ENCODE peak calls at places on chromosome 9, in six cellular contexts. One of them, this sample, is unnamed.

GRCh38 chr9:23826120-23826629 is at the start of gene ELAVL2:
- DNase-seq in brain microvascular endothelial cell: peak; percentile 35
- DNase-seq in psoas muscle: peak; percentile 91
- DNase-seq in WERI-Rb-1: peak; percentile 99
- DNase-seq in tibial nerve: peak; percentile 65
- DNase-seq in neural crest cell: peak; percentile 94
- DNase-seq in this sample: peak; percentile 97

GRCh38 chr9:125626187-125626586 is 80.8 kb downstream of the MAPKAP1 start:
- DNase-seq in brain microvascular endothelial cell: no peak
- DNase-seq in psoas muscle: no peak
- DNase-seq in WERI-Rb-1: no peak
- DNase-seq in tibial nerve: no peak
- DNase-seq in neural crest cell: no peak
- DNase-seq in this sample: no peak

GRCh38 chr9:33162721-33163311 is 4.3 kb downstream of the B4GALT1 start:
- DNase-seq in brain microvascular endothelial cell: no peak
- DNase-seq in psoas muscle: peak; percentile 83
- DNase-seq in WERI-Rb-1: no peak
- DNase-seq in tibial nerve: peak; percentile 80
- DNase-seq in neural crest cell: no peak
- DNase-seq in this sample: no peak

GRCh38 chr9:93826209-93826608 is 128.9 kb downstream of the BARX1 start:
- DNase-seq in brain microvascular endothelial cell: no peak
- DNase-seq in psoas muscle: no peak
- DNase-seq in WERI-Rb-1: peak; percentile 7
- DNase-seq in tibial nerve: no peak
- DNase-seq in neural crest cell: no peak
- DNase-seq in this sample: no peak

GRCh38 chr9:130364619-130365322 is 80.0 kb upstream of the ASS1 start:
- DNase-seq in brain microvascular endothelial cell: no peak
- DNase-seq in psoas muscle: no peak
- DNase-seq in WERI-Rb-1: no peak
- DNase-seq in tibial nerve: no peak
- DNase-seq in neural crest cell: no peak
- DNase-seq in this sample: no peak

GRCh38 chr9:36781532-36781931 is 208.8 kb downstream of the MELK start:
- DNase-seq in brain microvascular endothelial cell: no peak
- DNase-seq in psoas muscle: no peak
- DNase-seq in WERI-Rb-1: no peak
- DNase-seq in tibial nerve: no peak
- DNase-seq in neural crest cell: no peak
- DNase-seq in this sample: no peak

GRCh38 chr9:42388146-42388690 is 204.8 kb downstream of the SPATA31A6 start:
- DNase-seq in brain microvascular endothelial cell: no peak
- DNase-seq in psoas muscle: no peak
- DNase-seq in WERI-Rb-1: no peak
- DNase-seq in tibial nerve: no peak
- DNase-seq in neural crest cell: no peak
- DNase-seq in this sample: no peak

GRCh38 chr9:70229579-70229978 is 29.2 kb upstream of the SMC5 start:
- DNase-seq in brain microvascular endothelial cell: no peak
- DNase-seq in psoas muscle: no peak
- DNase-seq in WERI-Rb-1: no peak
- DNase-seq in tibial nerve: no peak
- DNase-seq in neural crest cell: no peak
- DNase-seq in this sample: no peak

GRCh38 chr9:91843093-91843492 is 106.9 kb downstream of the ROR2 start:
- DNase-seq in brain microvascular endothelial cell: no peak
- DNase-seq in psoas muscle: no peak
- DNase-seq in WERI-Rb-1: no peak
- DNase-seq in tibial nerve: no peak
- DNase-seq in neural crest cell: no peak
- DNase-seq in this sample: no peak

GRCh38 chr9:29241320-29241719 is 1668.0 kb upstream of the C9orf72 start:
- DNase-seq in brain microvascular endothelial cell: no peak
- DNase-seq in psoas muscle: no peak
- DNase-seq in WERI-Rb-1: no peak
- DNase-seq in tibial nerve: no peak
- DNase-seq in neural crest cell: no peak
- DNase-seq in this sample: no peak

GRCh38 chr9:72807765-72808445 is 144.9 kb downstream of the ALDH1A1 start:
- DNase-seq in brain microvascular endothelial cell: no peak
- DNase-seq in psoas muscle: no peak
- DNase-seq in WERI-Rb-1: no peak
- DNase-seq in tibial nerve: no peak
- DNase-seq in neural crest cell: no peak
- DNase-seq in this sample: no peak

GRCh38 chr9:126361810-126362238 is 35.2 kb downstream of the MVB12B start:
- DNase-seq in brain microvascular endothelial cell: no peak
- DNase-seq in psoas muscle: no peak
- DNase-seq in WERI-Rb-1: no peak
- DNase-seq in tibial nerve: no peak
- DNase-seq in neural crest cell: no peak
- DNase-seq in this sample: no peak

GRCh38 chr9:93968451-93969327 is 13.5 kb upstream of the BARX1 start:
- DNase-seq in brain microvascular endothelial cell: peak; percentile 45
- DNase-seq in psoas muscle: no peak
- DNase-seq in WERI-Rb-1: no peak
- DNase-seq in tibial nerve: no peak
- DNase-seq in neural crest cell: no peak
- DNase-seq in this sample: no peak

GRCh38 chr9:102483666-102484065 is 511.5 kb upstream of the CYLC2 start:
- DNase-seq in brain microvascular endothelial cell: no peak
- DNase-seq in psoas muscle: no peak
- DNase-seq in WERI-Rb-1: no peak
- DNase-seq in tibial nerve: no peak
- DNase-seq in neural crest cell: no peak
- DNase-seq in this sample: no peak

GRCh38 chr9:84385357-84386040 is 44.9 kb upstream of the SLC28A3 start:
- DNase-seq in brain microvascular endothelial cell: no peak
- DNase-seq in psoas muscle: no peak
- DNase-seq in WERI-Rb-1: no peak
- DNase-seq in tibial nerve: no peak
- DNase-seq in neural crest cell: no peak
- DNase-seq in this sample: no peak

GRCh38 chr9:138119202-138120027 is 241.8 kb downstream of the CACNA1B start:
- DNase-seq in brain microvascular endothelial cell: no peak
- DNase-seq in psoas muscle: no peak
- DNase-seq in WERI-Rb-1: no peak
- DNase-seq in tibial nerve: no peak
- DNase-seq in neural crest cell: no peak
- DNase-seq in this sample: no peak

GRCh38 chr9:98383758-98384157 is 128.3 kb upstream of the TBC1D2 start:
- DNase-seq in brain microvascular endothelial cell: peak; percentile 28
- DNase-seq in psoas muscle: no peak
- DNase-seq in WERI-Rb-1: no peak
- DNase-seq in tibial nerve: no peak
- DNase-seq in neural crest cell: no peak
- DNase-seq in this sample: no peak
- TF ChIP-seq CTCF in brain microvascular endothelial cell: peak; percentile 54
- TF ChIP-seq CTCF in psoas muscle: no peak
- TF ChIP-seq CTCF in WERI-Rb-1: peak; percentile 49
- TF ChIP-seq CTCF in tibial nerve: no peak
- TF ChIP-seq CTCF in neural crest cell: no peak
- TF ChIP-seq CTCF in this sample: no peak

GRCh38 chr9:110620726-110621125 is 41.2 kb upstream of the SVEP1 start:
- DNase-seq in brain microvascular endothelial cell: no peak
- DNase-seq in psoas muscle: no peak
- DNase-seq in WERI-Rb-1: no peak
- DNase-seq in tibial nerve: no peak
- DNase-seq in neural crest cell: no peak
- DNase-seq in this sample: no peak
- TF ChIP-seq CTCF in brain microvascular endothelial cell: no peak
- TF ChIP-seq CTCF in psoas muscle: no peak
- TF ChIP-seq CTCF in WERI-Rb-1: no peak
- TF ChIP-seq CTCF in tibial nerve: no peak
- TF ChIP-seq CTCF in neural crest cell: no peak
- TF ChIP-seq CTCF in this sample: no peak

DNA sequence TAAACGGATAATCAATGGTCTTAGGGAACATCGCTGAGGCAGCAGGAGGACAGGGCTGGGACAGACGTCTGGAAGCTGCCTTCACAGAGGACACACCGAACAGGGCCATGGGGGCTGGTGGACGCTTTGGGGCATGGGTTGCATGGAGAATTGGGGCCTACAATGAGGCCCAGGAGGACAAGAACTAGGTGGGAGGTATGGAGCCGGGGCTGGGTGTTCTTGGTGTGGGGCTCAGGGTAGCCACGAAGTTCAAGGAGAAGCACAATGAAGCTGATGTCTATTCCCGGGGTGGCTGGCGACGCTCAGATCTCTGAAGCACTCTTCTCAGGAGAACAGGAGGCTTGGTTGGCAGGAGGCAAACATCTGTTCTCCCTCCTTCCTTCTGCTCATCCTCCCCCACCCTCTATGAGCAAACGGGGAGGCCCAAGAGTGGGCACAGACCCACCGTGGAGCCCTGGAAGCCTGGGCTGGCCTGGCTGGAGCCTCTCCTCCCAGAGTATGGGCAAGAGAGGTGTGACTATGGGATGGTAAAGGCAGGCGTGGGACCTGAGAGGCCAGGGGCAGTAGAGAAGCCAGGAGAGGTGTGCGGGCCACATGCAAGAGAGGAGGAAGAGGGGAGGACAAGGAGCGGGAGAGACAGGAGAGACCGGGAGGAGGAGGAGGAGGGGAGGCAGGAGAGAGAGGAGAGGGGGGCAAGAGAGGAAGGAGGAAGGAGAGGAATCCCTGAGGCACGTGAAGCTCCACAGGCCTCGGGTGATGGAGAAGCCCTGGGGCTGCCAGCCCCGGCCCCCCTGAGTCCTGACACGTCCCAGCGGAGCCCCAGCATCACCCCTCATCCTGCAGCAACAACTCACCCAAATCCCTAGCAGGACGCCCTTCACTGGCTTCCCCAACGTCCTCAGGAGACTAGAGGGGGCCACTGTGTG is 159.0 kb downstream of the OLFM1 start:
- DNase-seq in brain microvascular endothelial cell: no peak
- DNase-seq in psoas muscle: peak; percentile 30
- DNase-seq in WERI-Rb-1: no peak
- DNase-seq in tibial nerve: no peak
- DNase-seq in neural crest cell: no peak
- DNase-seq in this sample: no peak
- TF ChIP-seq CTCF in brain microvascular endothelial cell: no peak
- TF ChIP-seq CTCF in psoas muscle: no peak
- TF ChIP-seq CTCF in WERI-Rb-1: no peak
- TF ChIP-seq CTCF in tibial nerve: no peak
- TF ChIP-seq CTCF in neural crest cell: no peak
- TF ChIP-seq CTCF in this sample: no peak

DNA sequence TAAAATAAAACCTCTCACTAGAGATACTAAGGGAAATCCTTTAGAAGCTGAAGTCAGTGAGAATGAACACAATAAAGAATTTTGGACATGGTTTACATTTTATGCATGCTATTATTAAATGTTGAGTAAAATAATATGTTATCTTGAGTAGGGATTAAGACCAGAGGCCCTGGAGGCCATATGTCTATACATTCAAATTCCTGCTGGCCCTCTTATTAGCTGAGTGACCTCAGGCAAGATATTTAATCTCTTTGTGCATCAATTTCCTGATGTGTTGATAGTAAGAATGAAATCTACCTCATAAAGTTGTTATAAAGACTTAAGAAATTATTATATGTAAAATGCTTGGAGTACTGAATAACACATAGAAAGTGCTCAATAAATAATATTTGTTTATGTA is 281.1 kb upstream of the KLF4 start:
- DNase-seq in brain microvascular endothelial cell: no peak
- DNase-seq in psoas muscle: no peak
- DNase-seq in WERI-Rb-1: no peak
- DNase-seq in tibial nerve: no peak
- DNase-seq in neural crest cell: no peak
- DNase-seq in this sample: no peak
- TF ChIP-seq CTCF in brain microvascular endothelial cell: no peak
- TF ChIP-seq CTCF in psoas muscle: no peak
- TF ChIP-seq CTCF in WERI-Rb-1: no peak
- TF ChIP-seq CTCF in tibial nerve: no peak
- TF ChIP-seq CTCF in neural crest cell: no peak
- TF ChIP-seq CTCF in this sample: no peak

GRCh38 chr9:75935606-75936005 is 45.1 kb downstream of the PCSK5 start:
- DNase-seq in brain microvascular endothelial cell: no peak
- DNase-seq in psoas muscle: no peak
- DNase-seq in WERI-Rb-1: no peak
- DNase-seq in tibial nerve: no peak
- DNase-seq in neural crest cell: no peak
- DNase-seq in this sample: no peak

GRCh38 chr9:75930766-75931311 is 40.4 kb downstream of the PCSK5 start:
- DNase-seq in brain microvascular endothelial cell: no peak
- DNase-seq in psoas muscle: no peak
- DNase-seq in WERI-Rb-1: no peak
- DNase-seq in tibial nerve: no peak
- DNase-seq in neural crest cell: no peak
- DNase-seq in this sample: no peak

GRCh38 chr9:75933982-75934381 is 43.5 kb downstream of the PCSK5 start:
- DNase-seq in brain microvascular endothelial cell: no peak
- DNase-seq in psoas muscle: no peak
- DNase-seq in WERI-Rb-1: no peak
- DNase-seq in tibial nerve: no peak
- DNase-seq in neural crest cell: no peak
- DNase-seq in this sample: no peak

GRCh38 chr9:75930193-75930592 is 39.7 kb downstream of the PCSK5 start:
- DNase-seq in brain microvascular endothelial cell: no peak
- DNase-seq in psoas muscle: no peak
- DNase-seq in WERI-Rb-1: no peak
- DNase-seq in tibial nerve: no peak
- DNase-seq in neural crest cell: no peak
- DNase-seq in this sample: no peak

DNA sequence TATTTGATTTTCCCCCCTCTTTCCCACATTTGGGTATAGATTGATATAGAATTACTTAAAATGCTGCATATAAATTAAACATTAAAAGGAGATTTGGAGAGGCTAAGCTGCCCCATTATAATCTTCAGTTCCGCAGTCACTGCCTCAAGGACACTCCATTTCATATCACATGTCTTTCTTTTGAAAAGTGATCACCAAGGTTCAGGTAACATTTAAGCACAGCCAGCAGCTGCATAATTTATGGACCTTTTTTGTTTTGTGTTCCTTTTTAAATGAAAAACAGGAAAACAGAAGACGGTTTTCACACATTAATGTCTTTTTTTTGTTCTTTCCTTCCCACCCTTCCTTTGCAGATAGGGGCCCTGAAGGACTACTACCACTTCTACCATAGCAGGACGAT is 41.6 kb downstream of the PCSK5 start:
- DNase-seq in brain microvascular endothelial cell: no peak
- DNase-seq in psoas muscle: no peak
- DNase-seq in WERI-Rb-1: no peak
- DNase-seq in tibial nerve: no peak
- DNase-seq in neural crest cell: no peak
- DNase-seq in this sample: no peak
- TF ChIP-seq CTCF in brain microvascular endothelial cell: no peak
- TF ChIP-seq CTCF in psoas muscle: no peak
- TF ChIP-seq CTCF in WERI-Rb-1: no peak
- TF ChIP-seq CTCF in tibial nerve: no peak
- TF ChIP-seq CTCF in neural crest cell: no peak
- TF ChIP-seq CTCF in this sample: no peak

This sample was measured in mesothelial cell of epicardium.